ENCODE peak calls at places on chromosomes 11 and 22, in ten cellular contexts. I, Q, Y, K, C, N, H, R, X and U are unnamed samples.
A peak's percentile ranks its signal among the peaks of the same experiment; 100 is the strongest.

GRCh38 chr11:112339566-112339965 is 78.9 kb upstream of the PLET1 start:
- DNase-seq in I (no peak), Q (no peak), Y (peak; percentile 30), K (no peak), C (no peak), N (no peak), H (no peak), R (no peak), X (no peak), U (no peak)

GRCh38 chr11:8221917-8222316 is 41.8 kb downstream of the LMO1 start:
- DNase-seq in I (peak; percentile 52), Q (no peak), Y (no peak), K (no peak), C (no peak), N (peak; percentile 46), H (no peak), R (no peak), X (no peak), U (no peak)

GRCh38 chr11:117878314-117878938 is 2.0 kb upstream of the FXYD6 start:
- DNase-seq in I (no peak), Q (no peak), Y (no peak), K (no peak), C (no peak), N (no peak), H (no peak), R (no peak), X (no peak), U (no peak)

GRCh38 chr11:6225896-6226295 is 8.5 kb downstream of the FHIP1B start:
- DNase-seq in I (no peak), Q (no peak), Y (no peak), K (no peak), C (no peak), N (no peak), H (no peak), R (no peak), X (no peak), U (no peak)

GRCh38 chr11:9895016-9895415 is 231.1 kb downstream of the SWAP70 start:
- DNase-seq in I (no peak), Q (no peak), Y (no peak), K (no peak), C (peak; percentile 28), N (no peak), H (no peak), R (no peak), X (no peak), U (no peak)

GRCh38 chr22:26485013-26485412 is 1.3 kb downstream of the SRRD start:
- DNase-seq in I (no peak), Q (no peak), Y (no peak), K (no peak), C (no peak), N (no peak), H (no peak), R (no peak), X (no peak), U (no peak)

GRCh38 chr22:19974935-19975706 is 33.5 kb upstream of the TXNRD2 start:
- DNase-seq in I (no peak), Q (no peak), Y (peak; percentile 77), K (no peak), C (no peak), N (no peak), H (no peak), R (no peak), X (no peak), U (no peak)

GRCh38 chr11:79244175-79244804 is 196.5 kb downstream of the TENM4 start:
- DNase-seq in I (no peak), Q (peak; percentile 71), Y (no peak), K (no peak), C (no peak), N (no peak), H (no peak), R (no peak), X (peak; percentile 19), U (no peak)

GRCh38 chr11:2762031-2762380 is 62.2 kb upstream of the KCNQ1OT1 start:
- DNase-seq in I (no peak), Q (no peak), Y (no peak), K (no peak), C (no peak), N (no peak), H (no peak), R (no peak), X (no peak), U (no peak)

GRCh38 chr11:97140885-97141494 is 751.2 kb downstream of the JRKL start:
- DNase-seq in I (no peak), Q (no peak), Y (peak; percentile 46), K (no peak), C (peak; percentile 6), N (peak; percentile 1), H (no peak), R (no peak), X (peak; percentile 7), U (no peak)

GRCh38 chr11:66277475-66278391 is at the start of gene CNIH2:
- DNase-seq in I (no peak), Q (peak; percentile 56), Y (peak; percentile 71), K (no peak), C (peak; percentile 52), N (peak; percentile 28), H (no peak), R (no peak), X (no peak), U (no peak)

GRCh38 chr11:7520981-7521487 is 7.2 kb downstream of the PPFIBP2 start:
- DNase-seq in I (no peak), Q (no peak), Y (no peak), K (no peak), C (no peak), N (no peak), H (no peak), R (no peak), X (no peak), U (no peak)

GRCh38 chr11:128458316-128458715 is 129.0 kb downstream of the ETS1 start:
- DNase-seq in I (no peak), Q (peak; percentile 13), Y (no peak), K (no peak), C (no peak), N (no peak), H (no peak), R (no peak), X (peak; percentile 27), U (no peak)

GRCh38 chr11:94725071-94725470 is 43.1 kb upstream of the AMOTL1 start:
- DNase-seq in I (no peak), Q (no peak), Y (no peak), K (no peak), C (no peak), N (no peak), H (no peak), R (no peak), X (no peak), U (no peak)

GRCh38 chr11:35337136-35337918 is 82.0 kb downstream of the SLC1A2 start:
- DNase-seq in I (no peak), Q (peak; percentile 95), Y (no peak), K (no peak), C (peak; percentile 27), N (no peak), H (no peak), R (no peak), X (peak; percentile 85), U (no peak)

GRCh38 chr11:123303924-123304323 is 108.9 kb upstream of the CLMP start:
- DNase-seq in I (no peak), Q (no peak), Y (no peak), K (no peak), C (peak; percentile 57), N (no peak), H (no peak), R (no peak), X (no peak), U (no peak)

GRCh38 chr22:19817561-19818263 is 37.0 kb downstream of the GNB1L start:
- DNase-seq in I (peak; percentile 72), Q (no peak), Y (peak; percentile 38), K (no peak), C (no peak), N (no peak), H (no peak), R (no peak), X (no peak), U (no peak)

GRCh38 chr11:66338276-66339162 is 2.3 kb upstream of the RIN1 start:
- DNase-seq in I (peak; percentile 72), Q (no peak), Y (no peak), K (no peak), C (no peak), N (no peak), H (no peak), R (no peak), X (no peak), U (no peak)

GRCh38 chr22:24951942-24952836 is at the start of gene KIAA1671:
- DNase-seq in I (peak; percentile 94), Q (peak; percentile 71), Y (peak; percentile 79), K (peak; percentile 28), C (peak; percentile 82), N (peak; percentile 79), H (peak; percentile 77), R (peak; percentile 66), X (peak; percentile 92), U (peak; percentile 80)

GRCh38 chr11:108221981-108222685 is at the start of gene NPAT:
- DNase-seq in I (no peak), Q (no peak), Y (peak; percentile 56), K (no peak), C (no peak), N (no peak), H (peak; percentile 25), R (no peak), X (no peak), U (peak; percentile 32)

GRCh38 chr22:17980638-17981051 is 43.7 kb downstream of the MICAL3 start:
- DNase-seq in I (no peak), Q (no peak), Y (no peak), K (peak; percentile 11), C (peak; percentile 91), N (no peak), H (peak; percentile 31), R (peak; percentile 7), X (no peak), U (peak; percentile 6)

GRCh38 chr22:32855023-32855756 is 53.7 kb downstream of the TIMP3 start:
- DNase-seq in I (no peak), Q (no peak), Y (no peak), K (no peak), C (no peak), N (no peak), H (no peak), R (no peak), X (no peak), U (no peak)